ENCODE peak calls at places on chromosomes 16 and 17, in seven cellular contexts. V is breast epithelium, K is fibroblast of villous mesenchyme, Z is thyroid gland, L is HL-60, D is cardiac muscle cell, Q is AG04449. F is an unnamed sample.
A peak's percentile ranks its signal among the peaks of the same experiment; 100 is the strongest.

GRCh38 chr17:17846645-17847044 is 9.9 kb upstream of the SREBF1 start:
- DNase-seq in V (no peak), K (no peak), Z (no peak), L (no peak), D (no peak), Q (no peak), F (no peak)

GRCh38 chr16:12959072-12959471 is 57.7 kb downstream of the SHISA9 start:
- DNase-seq in V (no peak), K (no peak), Z (no peak), L (no peak), D (no peak), Q (no peak), F (no peak)

GRCh38 chr16:30766922-30767284 is 4.8 kb downstream of the RNF40 start:
- DNase-seq in V (no peak), K (no peak), Z (no peak), L (no peak), D (no peak), Q (no peak), F (no peak)

GRCh38 chr17:73742915-73743314 is 98.7 kb upstream of the SDK2 start:
- DNase-seq in V (no peak), K (no peak), Z (no peak), L (no peak), D (no peak), Q (no peak), F (no peak)

GRCh38 chr16:56312028-56312300 is 113.4 kb downstream of the AMFR start:
- DNase-seq in V (no peak), K (no peak), Z (no peak), L (no peak), D (no peak), Q (no peak), F (no peak)

GRCh38 chr16:30000768-30001631 is 5.0 kb downstream of the INO80E start:
- DNase-seq in V (no peak), K (no peak), Z (no peak), L (no peak), D (no peak), Q (no peak), F (no peak)

GRCh38 chr17:62791235-62792121 is 16.6 kb downstream of the MARCHF10 start:
- DNase-seq in V (no peak), K (peak; percentile 90), Z (no peak), L (no peak), D (peak; percentile 30), Q (peak; percentile 84), F (no peak)

GRCh38 chr17:17741346-17742023 is 60.2 kb downstream of the RAI1 start:
- DNase-seq in V (no peak), K (no peak), Z (peak; percentile 73), L (no peak), D (no peak), Q (no peak), F (no peak)

GRCh38 chr16:79808731-79809130 is 208.2 kb upstream of the MAF start:
- DNase-seq in V (no peak), K (no peak), Z (no peak), L (no peak), D (no peak), Q (no peak), F (no peak)

GRCh38 chr17:59024916-59025315 is 81.8 kb downstream of the TRIM37 start:
- DNase-seq in V (no peak), K (no peak), Z (no peak), L (no peak), D (no peak), Q (no peak), F (no peak)

GRCh38 chr16:86142801-86143236 is 243.9 kb downstream of the IRF8 start:
- DNase-seq in V (no peak), K (no peak), Z (no peak), L (no peak), D (no peak), Q (no peak), F (no peak)

GRCh38 chr16:80887062-80887461 is 82.7 kb upstream of the CDYL2 start:
- DNase-seq in V (no peak), K (no peak), Z (no peak), L (no peak), D (no peak), Q (no peak), F (no peak)
- H3K4me3 ChIP-seq in V (no peak overlapping the region), K (no peak overlapping the region), Z (no peak overlapping the region), L (no peak overlapping the region), D (no peak overlapping the region), Q (no peak overlapping the region), F (no peak overlapping the region)

GRCh38 chr17:67245073-67245693 is at the start of gene HELZ:
- DNase-seq in V (peak; percentile 54), K (peak; percentile 79), Z (peak; percentile 67), L (peak; percentile 78), D (peak; percentile 88), Q (no peak), F (peak; percentile 56)
- TF ChIP-seq CTCF in V (no peak), K (no peak), Z (no peak), L (no peak), D (no peak), Q (no peak), F (no peak)

GRCh38 chr16:11092788-11093577 is 148.6 kb downstream of the CLEC16A start:
- DNase-seq in V (no peak), K (no peak), Z (peak; percentile 52), L (no peak), D (no peak), Q (no peak), F (no peak)

GRCh38 chr16:11094075-11094593 is 149.8 kb downstream of the CLEC16A start:
- DNase-seq in V (no peak), K (peak; percentile 97), Z (peak; percentile 72), L (peak; percentile 91), D (peak; percentile 58), Q (no peak), F (no peak)

GRCh38 chr16:11095935-11096334 is 151.6 kb downstream of the CLEC16A start:
- DNase-seq in V (no peak), K (no peak), Z (no peak), L (no peak), D (no peak), Q (no peak), F (no peak)

GRCh38 chr16:11093578-11094074 is 149.3 kb downstream of the CLEC16A start:
- DNase-seq in V (no peak), K (no peak), Z (no peak), L (no peak), D (no peak), Q (no peak), F (no peak)

DNA sequence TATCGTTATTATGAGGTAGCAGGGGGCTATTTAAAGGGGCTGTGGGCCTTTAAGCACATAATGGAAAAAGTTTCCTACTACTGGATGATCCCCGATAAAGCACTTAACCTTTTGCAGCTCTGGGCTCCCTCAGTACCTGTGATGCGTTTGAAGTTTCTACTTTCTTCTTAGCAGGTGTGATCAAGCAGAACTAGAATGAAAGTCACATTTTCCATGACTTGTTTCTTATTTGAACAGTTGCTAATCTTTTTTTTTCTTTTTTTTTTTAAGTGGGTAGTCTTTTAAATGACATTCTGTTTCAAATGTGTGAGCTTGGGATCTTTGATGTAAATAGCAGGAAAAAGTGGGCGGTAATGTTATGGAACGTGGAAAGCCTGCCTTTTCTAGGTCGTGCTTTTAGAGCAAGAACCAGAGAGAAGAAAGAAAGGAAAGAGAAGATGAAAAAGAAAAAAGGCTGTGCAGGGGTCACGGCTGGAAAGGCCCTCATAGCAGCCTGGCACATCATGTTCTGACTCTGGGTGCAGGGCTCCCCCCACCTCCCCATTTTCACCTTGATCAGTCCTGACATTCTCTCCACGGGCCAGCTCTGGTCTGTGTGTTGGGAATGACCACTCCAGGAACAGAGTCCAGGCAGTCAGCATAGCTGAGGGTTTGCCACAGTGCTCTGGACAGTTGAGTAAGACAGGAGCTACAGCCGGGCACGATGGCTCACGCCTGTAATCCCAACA is 150.6 kb downstream of the CLEC16A start:
- DNase-seq in V (no peak), K (no peak), Z (peak; percentile 81), L (no peak), D (no peak), Q (no peak), F (no peak)
- H3K4me3 ChIP-seq in V (no peak overlapping the region), K (no peak overlapping the region), Z (no peak overlapping the region), L (no peak overlapping the region), D (no peak overlapping the region), Q (no peak overlapping the region), F (no peak overlapping the region)

DNA sequence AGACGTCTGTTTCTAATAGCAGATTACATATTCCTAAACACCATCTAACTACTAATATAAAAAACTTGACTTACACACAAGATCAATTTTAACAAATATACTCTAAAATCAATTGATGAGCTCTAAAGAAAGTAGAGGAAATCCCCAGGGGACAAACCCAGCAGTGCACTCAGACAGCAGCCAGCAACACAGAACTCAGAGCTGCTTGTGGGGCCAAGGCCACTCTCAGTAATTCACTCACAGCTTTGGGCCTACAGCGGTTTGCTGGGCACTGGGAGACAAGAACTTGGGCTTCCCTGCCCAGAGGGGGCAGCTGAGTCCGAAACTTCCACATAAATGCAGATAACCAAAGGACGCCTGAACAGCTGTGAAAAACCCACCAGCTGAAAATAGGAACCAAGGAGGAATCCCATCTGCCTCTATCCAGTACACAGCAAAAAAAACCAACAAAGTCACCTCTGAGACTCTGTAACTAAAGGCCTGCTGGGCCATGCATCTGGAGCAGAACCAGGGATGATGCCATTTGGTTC is 21.4 kb downstream of the NPLOC4 start:
- DNase-seq in V (no peak), K (no peak), Z (no peak), L (no peak), D (no peak), Q (no peak), F (no peak)
- TF ChIP-seq CTCF in V (no peak), K (no peak), Z (no peak), L (no peak), D (no peak), Q (no peak), F (no peak)

DNA sequence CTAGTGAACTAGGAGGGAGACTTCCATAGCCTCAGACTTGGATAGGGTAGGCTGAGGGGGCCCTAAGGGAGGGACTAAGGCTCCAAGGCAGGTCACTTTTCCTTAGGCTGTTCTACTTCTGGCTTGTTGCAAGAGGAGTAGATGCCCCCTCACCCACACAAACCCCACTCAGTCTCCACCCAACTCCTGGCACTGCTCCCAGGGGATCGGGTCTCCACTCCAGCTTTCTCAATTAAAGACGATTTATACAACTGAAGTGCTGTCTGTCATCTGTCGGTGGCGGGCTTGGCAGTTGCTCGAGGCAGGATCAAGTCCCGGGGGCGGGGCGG is 215 bp upstream of the CHRNB1 start:
- DNase-seq in V (no peak), K (no peak), Z (no peak), L (no peak), D (no peak), Q (no peak), F (no peak)
- H3K4me3 ChIP-seq in V (peak overlapping the region; percentile 54), K (no peak overlapping the region), Z (peak overlapping the region; percentile 30), L (no peak overlapping the region), D (peak overlapping the region; percentile 28), Q (no peak overlapping the region), F (no peak overlapping the region)

GRCh38 chr17:20028436-20028835 is 19.3 kb downstream of the SPECC1 start:
- DNase-seq in V (no peak), K (peak; percentile 69), Z (no peak), L (no peak), D (no peak), Q (no peak), F (no peak)
- TF ChIP-seq CTCF in V (no peak), K (no peak), Z (no peak), L (no peak), D (no peak), Q (no peak), F (no peak)

DNA sequence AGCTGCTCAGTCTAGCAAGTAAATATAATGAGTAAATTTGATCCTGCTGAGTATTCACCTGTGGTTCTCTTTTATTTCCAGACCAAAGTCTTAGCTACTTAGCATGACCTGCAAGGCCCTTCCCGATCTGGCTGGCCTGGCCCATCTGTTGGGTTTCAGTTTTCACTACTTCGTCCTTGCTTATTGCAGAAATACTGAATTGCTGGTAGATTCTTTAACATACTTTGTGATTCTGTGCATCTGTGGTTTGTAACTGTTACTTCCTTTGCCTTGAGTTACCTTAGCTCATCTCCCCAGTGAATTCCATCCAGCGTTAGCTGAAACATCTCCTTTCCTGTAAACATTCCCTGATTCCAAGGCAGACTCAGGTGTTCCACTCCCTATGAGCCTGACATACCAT is 131.1 kb downstream of the PHKB start:
- DNase-seq in V (no peak), K (no peak), Z (no peak), L (no peak), D (no peak), Q (no peak), F (no peak)
- H3K4me3 ChIP-seq in V (no peak overlapping the region), K (no peak overlapping the region), Z (no peak overlapping the region), L (no peak overlapping the region), D (no peak overlapping the region), Q (no peak overlapping the region), F (no peak overlapping the region)

F was measured in GM12864.